ENCODE peak calls at places on chromosomes 16 and 17, in eight cellular contexts. C, U, F, B, R, Q, D and K are unnamed samples.

GRCh38 chr16:15699819-15700218 is 49.8 kb downstream of the NDE1 start:
- DNase-seq in C (no peak), U (no peak), F (no peak), B (no peak), R (peak; percentile 15), Q (no peak), D (no peak), K (no peak)

GRCh38 chr16:2238396-2239230 is 2.4 kb downstream of the DNASE1L2 start:
- DNase-seq in C (no peak), U (no peak), F (no peak), B (no peak), R (no peak), Q (no peak), D (no peak), K (no peak)

GRCh38 chr17:71764507-71764906 is 356.3 kb upstream of the SOX9 start:
- DNase-seq in C (peak; percentile 8), U (no peak), F (peak; percentile 15), B (no peak), R (no peak), Q (no peak), D (no peak), K (peak; percentile 8)

GRCh38 chr16:78102122-78102660 is 2.7 kb downstream of the WWOX start:
- DNase-seq in C (no peak), U (no peak), F (no peak), B (no peak), R (no peak), Q (no peak), D (no peak), K (no peak)

GRCh38 chr17:36979585-36979941 is 30.8 kb downstream of the AATF start:
- DNase-seq in C (peak; percentile 33), U (no peak), F (no peak), B (peak; percentile 6), R (no peak), Q (no peak), D (no peak), K (no peak)

GRCh38 chr17:76243826-76244679 is 3.8 kb upstream of the RNF157 start:
- DNase-seq in C (no peak), U (no peak), F (no peak), B (no peak), R (no peak), Q (no peak), D (peak; percentile 73), K (no peak)

GRCh38 chr16:4968879-4969278 is 10.7 kb downstream of the SEC14L5 start:
- DNase-seq in C (no peak), U (no peak), F (no peak), B (no peak), R (no peak), Q (no peak), D (no peak), K (no peak)

GRCh38 chr17:82073446-82073845 is 7.8 kb upstream of the DUS1L start:
- DNase-seq in C (no peak), U (no peak), F (no peak), B (no peak), R (no peak), Q (no peak), D (no peak), K (no peak)

GRCh38 chr16:66525396-66526180 is 24.3 kb downstream of the TK2 start:
- DNase-seq in C (peak; percentile 87), U (no peak), F (no peak), B (no peak), R (no peak), Q (peak; percentile 63), D (peak; percentile 41), K (peak; percentile 54)

GRCh38 chr16:85262558-85263196 is 150.4 kb upstream of the CIBAR2 start:
- DNase-seq in C (no peak), U (no peak), F (no peak), B (no peak), R (no peak), Q (no peak), D (no peak), K (no peak)

GRCh38 chr17:55705847-55706246 is 16.8 kb downstream of the TMEM100 start:
- DNase-seq in C (no peak), U (no peak), F (no peak), B (peak; percentile 16), R (no peak), Q (no peak), D (no peak), K (no peak)

GRCh38 chr16:54284319-54284930 is 2.2 kb downstream of the IRX3 start:
- DNase-seq in C (peak; percentile 11), U (no peak), F (no peak), B (no peak), R (no peak), Q (no peak), D (peak; percentile 21), K (peak; percentile 6)

GRCh38 chr17:48486557-48486956 is 44.3 kb downstream of the HOXB1 start:
- DNase-seq in C (peak; percentile 100), U (peak; percentile 95), F (peak; percentile 94), B (peak; percentile 98), R (peak; percentile 56), Q (peak; percentile 87), D (peak; percentile 99), K (peak; percentile 99)

DNA sequence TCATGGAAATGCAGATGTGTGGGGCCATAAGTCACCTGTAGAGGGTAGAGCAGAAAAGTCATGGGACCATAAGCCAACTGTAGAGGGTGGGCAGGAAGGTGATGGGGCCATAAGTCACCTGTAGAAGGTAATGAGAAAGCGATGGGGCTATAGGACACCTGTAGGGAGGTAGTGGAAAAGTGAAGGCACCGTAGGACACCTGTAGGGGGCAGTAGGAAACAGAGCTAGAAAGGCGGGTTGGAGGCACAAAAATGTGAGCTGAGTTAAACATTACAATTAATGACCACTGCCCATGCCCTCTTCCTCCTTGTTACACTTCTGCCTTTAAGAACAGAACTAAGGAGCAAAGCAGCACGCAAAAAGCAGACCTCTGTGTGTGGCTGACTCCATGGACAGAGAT is 150.1 kb downstream of the SHISA6 start:
- DNase-seq in C (no peak), U (no peak), F (no peak), B (no peak), R (no peak), Q (no peak), D (no peak), K (no peak)
- H3K4me3 ChIP-seq in C (no peak overlapping the region), U (no peak overlapping the region), F (no peak overlapping the region), B (no peak overlapping the region), R (no peak overlapping the region), Q (no peak overlapping the region), D (no peak overlapping the region), K (no peak overlapping the region)

GRCh38 chr16:14401839-14402115 is 228.3 kb downstream of the PARN start:
- DNase-seq in C (no peak), U (no peak), F (no peak), B (no peak), R (peak; percentile 68), Q (no peak), D (peak; percentile 57), K (peak; percentile 17)
- H3K4me3 ChIP-seq in C (no peak overlapping the region), U (no peak overlapping the region), F (no peak overlapping the region), B (no peak overlapping the region), R (no peak overlapping the region), Q (no peak overlapping the region), D (no peak overlapping the region), K (no peak overlapping the region)

GRCh38 chr17:70137451-70138230 is 31.7 kb upstream of the KCNJ2 start:
- DNase-seq in C (peak; percentile 96), U (peak; percentile 93), F (peak; percentile 76), B (peak; percentile 95), R (peak; percentile 58), Q (peak; percentile 90), D (peak; percentile 97), K (peak; percentile 87)
- H3K4me3 ChIP-seq in C (peak overlapping the region; percentile 47), U (peak overlapping the region; percentile 34), F (peak overlapping the region; percentile 36), B (peak overlapping the region; percentile 34), R (peak overlapping the region; percentile 70), Q (peak overlapping the region; percentile 19), D (peak overlapping the region; percentile 52), K (peak overlapping the region; percentile 32)

DNA sequence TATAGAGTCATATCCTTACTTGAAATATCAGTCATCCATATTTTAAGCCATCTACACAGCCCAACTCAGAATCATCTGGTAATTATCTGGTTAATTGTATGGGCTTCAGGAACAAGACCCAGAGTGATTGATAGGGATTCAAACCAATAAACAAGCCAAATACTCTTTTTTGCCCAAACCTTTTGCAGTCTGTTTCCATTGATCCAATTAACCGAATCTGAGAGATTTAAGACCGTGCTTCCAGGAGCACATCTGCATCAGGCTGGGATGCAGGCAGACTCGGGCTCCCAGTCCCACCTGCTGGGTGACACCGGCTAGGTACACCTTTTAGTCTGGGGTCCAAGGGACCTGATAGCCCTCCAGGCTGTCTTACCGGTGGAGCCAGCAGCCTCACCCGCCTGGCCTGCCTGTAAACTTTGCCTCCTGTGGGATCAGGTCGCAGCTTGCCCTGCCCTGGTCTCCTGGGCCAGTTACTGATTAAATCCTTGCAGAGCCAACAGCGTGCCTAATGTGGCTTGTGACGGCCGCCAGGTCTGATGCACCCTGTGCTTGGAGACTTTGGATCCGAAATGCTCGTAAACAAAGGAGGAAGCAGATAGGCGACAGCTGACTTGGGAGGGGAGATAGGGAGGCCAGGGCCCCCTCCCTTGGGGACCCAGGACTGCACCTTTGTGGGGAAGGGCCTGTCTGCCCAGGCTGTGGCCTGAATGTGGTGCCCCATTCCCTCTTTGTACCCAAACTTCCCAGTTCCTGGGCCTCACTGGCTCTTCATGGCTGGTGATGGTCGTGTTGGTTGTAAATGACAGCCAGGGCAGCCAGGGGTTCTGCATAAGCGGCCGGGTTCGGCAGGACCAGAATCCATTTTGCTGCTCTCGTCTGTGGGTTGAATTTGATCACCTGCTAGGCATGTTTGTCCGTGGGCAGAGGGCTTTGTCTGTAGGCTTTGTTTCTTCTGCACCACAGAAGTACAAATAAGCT is 3.8 kb downstream of the CMIP start:
- DNase-seq in C (no peak), U (no peak), F (no peak), B (no peak), R (peak; percentile 30), Q (no peak), D (no peak), K (no peak)
- H3K4me3 ChIP-seq in C (no peak overlapping the region), U (no peak overlapping the region), F (no peak overlapping the region), B (no peak overlapping the region), R (no peak overlapping the region), Q (no peak overlapping the region), D (no peak overlapping the region), K (no peak overlapping the region)

DNA sequence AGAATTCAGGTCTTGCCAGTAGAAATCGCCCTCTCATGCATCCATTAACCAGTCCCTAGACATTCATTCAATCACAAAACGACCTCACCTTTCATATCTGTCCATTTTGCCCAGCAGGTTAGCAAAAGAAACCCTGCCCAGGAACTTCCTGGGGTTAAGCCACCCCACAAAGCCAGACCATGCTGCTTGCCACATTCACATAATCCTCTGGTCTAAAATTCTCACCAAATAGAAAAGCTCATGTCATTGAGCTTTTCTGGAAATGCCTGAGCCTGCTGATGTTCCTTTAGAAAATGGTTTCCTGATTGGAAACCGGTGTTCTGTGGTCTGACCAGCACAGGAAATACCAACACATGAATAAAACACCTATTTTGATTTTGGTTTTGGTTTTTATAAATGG is 21.6 kb upstream of the DYNLRB2 start:
- DNase-seq in C (no peak), U (no peak), F (no peak), B (no peak), R (no peak), Q (no peak), D (no peak), K (no peak)
- H3K4me3 ChIP-seq in C (no peak overlapping the region), U (no peak overlapping the region), F (no peak overlapping the region), B (no peak overlapping the region), R (no peak overlapping the region), Q (no peak overlapping the region), D (no peak overlapping the region), K (no peak overlapping the region)

GRCh38 chr16:76527244-76527643 is 250.0 kb downstream of the CNTNAP4 start:
- DNase-seq in C (no peak), U (no peak), F (no peak), B (no peak), R (no peak), Q (no peak), D (no peak), K (no peak)
- H3K4me3 ChIP-seq in C (no peak overlapping the region), U (no peak overlapping the region), F (no peak overlapping the region), B (no peak overlapping the region), R (no peak overlapping the region), Q (no peak overlapping the region), D (no peak overlapping the region), K (no peak overlapping the region)